ENCODE peak calls at places on chromosomes 13 and 19, in eight cellular contexts. A, V, Y, U, N, S, M and Q are unnamed samples.

GRCh38 chr19:19656451-19657396 is 6.8 kb downstream of the ATP13A1 start:
- DNase-seq in A (no peak), V (no peak), Y (no peak), U (no peak), N (no peak), S (no peak), M (no peak), Q (no peak)

GRCh38 chr13:23386533-23386932 is 47.0 kb downstream of the SACS start:
- DNase-seq in A (no peak), V (no peak), Y (no peak), U (no peak), N (no peak), S (no peak), M (no peak), Q (no peak)

GRCh38 chr13:98466634-98467236 is 110.2 kb downstream of the STK24 start:
- DNase-seq in A (no peak), V (no peak), Y (peak; percentile 55), U (peak; percentile 50), N (peak; percentile 50), S (peak; percentile 61), M (peak; percentile 53), Q (no peak)

GRCh38 chr13:101474419-101474957 is 22.0 kb downstream of the ITGBL1 start:
- DNase-seq in A (no peak), V (no peak), Y (peak; percentile 91), U (no peak), N (peak; percentile 37), S (peak; percentile 84), M (peak; percentile 93), Q (peak; percentile 69)

GRCh38 chr19:48646192-48646911 is 365 bp upstream of the CA11 start:
- DNase-seq in A (peak; percentile 98), V (peak; percentile 88), Y (peak; percentile 72), U (peak; percentile 90), N (peak; percentile 81), S (peak; percentile 87), M (peak; percentile 92), Q (no peak)

GRCh38 chr13:73177017-73177416 is 118.2 kb downstream of the KLF5 start:
- DNase-seq in A (no peak), V (no peak), Y (no peak), U (no peak), N (no peak), S (no peak), M (no peak), Q (no peak)

GRCh38 chr19:12668937-12669271 is 2.3 kb downstream of the WDR83 start:
- DNase-seq in A (peak; percentile 93), V (peak; percentile 73), Y (peak; percentile 65), U (peak; percentile 60), N (peak; percentile 50), S (peak; percentile 51), M (peak; percentile 59), Q (no peak)

GRCh38 chr19:5838437-5839311 is 828 bp downstream of the FUT6 start:
- DNase-seq in A (no peak), V (no peak), Y (no peak), U (no peak), N (no peak), S (no peak), M (no peak), Q (no peak)

DNA sequence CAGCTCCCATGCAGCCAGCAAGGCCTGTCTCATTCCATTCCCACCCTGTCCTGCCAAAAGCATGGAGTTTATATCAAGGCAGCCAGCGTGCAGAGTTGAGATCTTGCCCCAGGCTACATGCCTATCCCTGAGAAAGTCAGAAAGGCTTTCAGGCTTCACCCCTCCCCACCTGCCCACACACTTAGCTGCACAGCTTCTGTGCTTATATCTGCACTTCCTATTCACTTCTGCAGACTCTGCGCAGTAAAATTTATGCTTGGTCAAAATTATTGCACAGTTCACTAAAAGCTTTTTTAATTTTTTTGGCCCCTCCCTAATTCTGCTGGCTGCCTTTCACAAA is 12.5 kb upstream of the ZNF675 start:
- DNase-seq in A (no peak), V (no peak), Y (no peak), U (peak; percentile 62), N (peak; percentile 34), S (no peak), M (no peak), Q (no peak)
- H3K4me3 ChIP-seq in A (no peak overlapping the region), V (no peak overlapping the region), Y (no peak overlapping the region), U (no peak overlapping the region), N (no peak overlapping the region), S (no peak overlapping the region), M (no peak overlapping the region), Q (no peak overlapping the region)

GRCh38 chr13:75357576-75358295 is 124.2 kb downstream of the TBC1D4 start:
- DNase-seq in A (no peak), V (no peak), Y (peak; percentile 68), U (peak; percentile 7), N (peak; percentile 76), S (peak; percentile 76), M (peak; percentile 79), Q (peak; percentile 72)
- TF ChIP-seq CTCF in A (no peak), V (peak; percentile 33), Y (peak; percentile 57), U (peak; percentile 64), N (peak; percentile 62), S (peak; percentile 69), M (peak; percentile 77), Q (peak; percentile 75)

DNA sequence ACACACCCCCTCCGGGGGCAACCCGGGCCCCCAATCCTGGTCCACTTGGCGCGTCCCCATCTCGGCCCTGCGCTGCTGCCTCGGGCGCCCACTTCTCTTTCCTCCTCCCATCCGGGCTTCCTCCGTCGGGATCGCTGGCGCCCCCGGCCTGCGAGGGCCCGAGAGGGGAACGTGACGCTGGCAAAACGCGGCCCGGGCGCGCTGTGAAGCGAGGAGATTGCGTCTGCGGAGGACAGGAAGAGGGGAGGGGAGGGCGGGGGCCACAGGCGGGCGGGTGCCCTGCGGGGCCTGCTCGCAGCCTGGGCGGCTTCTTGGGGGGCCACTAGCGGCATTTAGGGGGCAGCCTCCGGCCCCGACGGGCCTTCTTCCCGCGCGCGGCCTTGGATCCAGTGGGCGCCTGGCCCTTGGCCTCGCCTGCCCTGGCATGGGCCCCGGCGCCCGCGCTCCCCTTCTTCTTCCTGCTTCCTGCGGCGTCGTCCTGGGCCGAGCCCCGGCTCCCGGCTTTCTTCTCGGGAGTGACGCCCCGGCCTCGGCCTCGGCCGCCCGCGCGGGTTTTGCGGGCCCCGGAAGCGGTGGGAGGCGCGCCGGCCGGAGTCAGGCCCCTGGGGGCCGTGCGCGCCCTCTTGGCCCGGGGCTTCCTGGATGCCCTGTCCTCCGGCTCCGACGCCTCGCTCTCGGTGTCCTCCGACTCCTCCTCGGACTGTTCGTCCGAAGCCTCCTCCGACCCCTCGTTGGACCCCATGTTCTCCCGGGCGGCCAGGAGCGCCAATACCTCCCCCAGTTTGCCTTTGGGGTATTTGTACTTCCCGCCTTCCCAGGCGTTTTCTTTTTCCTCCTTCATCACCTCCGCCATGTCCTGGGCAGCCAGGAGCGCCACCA is 2.2 kb downstream of the PNMA8B start:
- DNase-seq in A (no peak), V (no peak), Y (no peak), U (no peak), N (no peak), S (no peak), M (peak; percentile 58), Q (no peak)
- H3K4me3 ChIP-seq in A (no peak overlapping the region), V (peak overlapping the region; percentile 82), Y (no peak overlapping the region), U (no peak overlapping the region), N (no peak overlapping the region), S (no peak overlapping the region), M (no peak overlapping the region), Q (no peak overlapping the region)

GRCh38 chr19:50250450-50251136 is 47.2 kb downstream of the MYH14 start:
- DNase-seq in A (no peak), V (no peak), Y (no peak), U (no peak), N (no peak), S (no peak), M (no peak), Q (no peak)

GRCh38 chr19:50252111-50252886 is 48.9 kb downstream of the MYH14 start:
- DNase-seq in A (no peak), V (no peak), Y (no peak), U (no peak), N (peak; percentile 72), S (peak; percentile 32), M (peak; percentile 34), Q (no peak)

GRCh38 chr19:50249636-50250035 is 46.2 kb downstream of the MYH14 start:
- DNase-seq in A (no peak), V (no peak), Y (no peak), U (no peak), N (no peak), S (no peak), M (no peak), Q (no peak)

GRCh38 chr19:50255115-50255514 is 51.7 kb downstream of the MYH14 start:
- DNase-seq in A (no peak), V (no peak), Y (no peak), U (no peak), N (peak; percentile 15), S (no peak), M (no peak), Q (no peak)

GRCh38 chr19:50252887-50253268 is 49.5 kb downstream of the MYH14 start:
- DNase-seq in A (no peak), V (no peak), Y (no peak), U (no peak), N (no peak), S (no peak), M (no peak), Q (no peak)
- TF ChIP-seq CTCF in A (no peak), V (no peak), Y (no peak), U (no peak), N (no peak), S (no peak), M (no peak), Q (no peak)

GRCh38 chr19:10009714-10010224 is 535 bp downstream of the COL5A3 start:
- DNase-seq in A (no peak), V (no peak), Y (no peak), U (no peak), N (no peak), S (peak; percentile 14), M (no peak), Q (no peak)

GRCh38 chr19:10010247-10010691 is at the start of gene COL5A3:
- DNase-seq in A (peak; percentile 91), V (no peak), Y (peak; percentile 58), U (no peak), N (no peak), S (peak; percentile 60), M (peak; percentile 72), Q (no peak)

GRCh38 chr19:10007811-10008211 is 2.5 kb downstream of the COL5A3 start:
- DNase-seq in A (no peak), V (no peak), Y (peak; percentile 80), U (no peak), N (no peak), S (peak; percentile 57), M (peak; percentile 61), Q (no peak)

GRCh38 chr19:10010939-10011338 is 635 bp upstream of the COL5A3 start:
- DNase-seq in A (no peak), V (no peak), Y (no peak), U (no peak), N (no peak), S (no peak), M (no peak), Q (no peak)

DNA sequence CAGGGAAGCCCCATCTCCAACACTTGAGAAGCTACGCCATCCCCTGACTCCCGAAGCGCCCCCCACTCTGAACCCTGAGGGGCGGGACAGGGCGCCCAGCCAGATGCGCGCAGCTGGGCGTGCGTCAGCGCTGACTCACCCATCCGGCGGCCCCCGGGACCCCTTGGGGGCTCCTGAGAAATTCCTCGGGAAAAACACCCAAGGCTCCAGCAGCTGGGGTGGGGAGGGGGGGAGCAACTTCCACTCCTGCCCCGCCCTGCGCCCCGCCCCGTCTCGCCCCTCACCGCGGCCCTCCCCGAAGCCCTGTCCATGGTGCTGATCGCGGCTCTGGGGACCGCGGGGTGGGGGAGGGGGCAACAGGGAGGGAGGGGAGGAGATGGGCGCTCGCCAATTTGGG is 1.0 kb downstream of the COL5A3 start:
- DNase-seq in A (peak; percentile 93), V (no peak), Y (peak; percentile 92), U (no peak), N (peak; percentile 27), S (peak; percentile 86), M (peak; percentile 91), Q (peak; percentile 61)
- H3K4me3 ChIP-seq in A (no peak overlapping the region), V (peak overlapping the region; percentile 26), Y (no peak overlapping the region), U (no peak overlapping the region), N (no peak overlapping the region), S (no peak overlapping the region), M (no peak overlapping the region), Q (peak overlapping the region; percentile 35)